ENCODE peak calls at places on chromosomes 6 and 20, in eight cellular contexts. A is AG09309, M is progenitor cell of endocrine pancreas, Q is HFFc6, H is GM10248, B is lower leg skin, X is HFF-Myc, G is adrenal gland. S is an unnamed sample.

GRCh38 chr6:82910394-82910793 is 155.2 kb downstream of the UBE3D start:
- DNase-seq in A (no peak), M (no peak), Q (no peak), H (no peak), B (no peak), X (no peak), G (no peak), S (no peak)

GRCh38 chr6:168039849-168040248 is 39.2 kb downstream of the FRMD1 start:
- DNase-seq in A (no peak), M (no peak), Q (no peak), H (no peak), B (no peak), X (no peak), G (no peak), S (no peak)

GRCh38 chr6:15870354-15871043 is 207.7 kb upstream of the DTNBP1 start:
- DNase-seq in A (no peak), M (no peak), Q (no peak), H (no peak), B (no peak), X (no peak), G (no peak), S (no peak)

GRCh38 chr20:2804921-2805681 is 4.7 kb upstream of the CPXM1 start:
- DNase-seq in A (no peak), M (no peak), Q (no peak), H (peak; percentile 18), B (no peak), X (no peak), G (no peak), S (no peak)

GRCh38 chr6:56483929-56484328 is 158.8 kb downstream of the DST start:
- DNase-seq in A (no peak), M (no peak), Q (peak; percentile 55), H (no peak), B (no peak), X (no peak), G (no peak), S (no peak)

GRCh38 chr20:64055893-64056638 is 6.6 kb upstream of the SOX18 start:
- DNase-seq in A (no peak), M (no peak), Q (no peak), H (peak; percentile 63), B (no peak), X (no peak), G (no peak), S (no peak)

GRCh38 chr20:24980321-24981053 is 12.1 kb downstream of the APMAP start:
- DNase-seq in A (no peak), M (no peak), Q (no peak), H (no peak), B (no peak), X (no peak), G (no peak), S (no peak)

GRCh38 chr6:14822689-14823088 is 423.2 kb upstream of the JARID2 start:
- DNase-seq in A (no peak), M (no peak), Q (no peak), H (no peak), B (no peak), X (no peak), G (no peak), S (no peak)

GRCh38 chr20:23530937-23531567 is 37.2 kb downstream of the CST9L start:
- DNase-seq in A (no peak), M (no peak), Q (no peak), H (no peak), B (no peak), X (no peak), G (no peak), S (no peak)

GRCh38 chr6:40972814-40973213 is 66.2 kb downstream of the UNC5CL start:
- DNase-seq in A (no peak), M (no peak), Q (no peak), H (no peak), B (no peak), X (no peak), G (no peak), S (no peak)

GRCh38 chr20:31608256-31608980 is 3.3 kb downstream of the ID1 start:
- DNase-seq in A (no peak), M (peak; percentile 98), Q (peak; percentile 45), H (no peak), B (peak; percentile 65), X (no peak), G (peak; percentile 45), S (no peak)

GRCh38 chr6:41373919-41374617 is 38.7 kb downstream of the NCR2 start:
- DNase-seq in A (no peak), M (no peak), Q (no peak), H (no peak), B (no peak), X (no peak), G (no peak), S (no peak)

GRCh38 chr6:15755555-15755954 is 92.7 kb upstream of the DTNBP1 start:
- DNase-seq in A (peak; percentile 62), M (no peak), Q (no peak), H (no peak), B (no peak), X (no peak), G (no peak), S (no peak)

DNA sequence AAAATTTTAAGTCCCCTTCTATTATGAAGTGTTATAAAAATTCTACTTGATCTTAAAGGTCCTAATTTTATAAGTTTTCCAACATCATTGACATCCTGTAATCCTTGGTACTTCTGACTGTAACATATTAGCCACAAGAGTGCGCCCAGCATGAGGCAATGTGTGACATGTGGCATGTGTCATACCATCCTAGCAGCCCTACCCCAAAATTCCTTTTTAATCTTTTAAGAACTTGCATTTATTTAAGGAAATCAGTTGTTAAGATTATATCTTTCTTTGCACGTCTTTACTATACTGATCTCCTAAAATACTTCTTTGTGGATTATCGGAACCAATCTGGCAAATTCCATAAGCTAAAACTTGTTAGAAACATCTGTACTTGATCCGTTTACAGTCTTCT is 167.1 kb upstream of the SLC24A3 start:
- DNase-seq in A (no peak), M (no peak), Q (no peak), H (no peak), B (no peak), X (no peak), G (no peak), S (no peak)
- TF ChIP-seq CTCF in A (no peak), M (no peak), Q (no peak), H (peak; percentile 9), B (no peak), X (no peak), G (no peak), S (no peak)

GRCh38 chr6:30747300-30747687 is 2.9 kb upstream of the IER3 start:
- DNase-seq in A (no peak), M (no peak), Q (no peak), H (no peak), B (no peak), X (no peak), G (no peak), S (no peak)
- TF ChIP-seq CTCF in A (no peak), M (no peak), Q (no peak), H (no peak), B (no peak), X (no peak), G (no peak), S (no peak)

GRCh38 chr6:108778421-108779186 is 69.6 kb upstream of the ARMC2 start:
- DNase-seq in A (no peak), M (no peak), Q (no peak), H (no peak), B (no peak), X (no peak), G (no peak), S (no peak)
- TF ChIP-seq CTCF in A (no peak), M (no peak), Q (no peak), H (no peak), B (no peak), X (no peak), G (no peak), S (no peak)

DNA sequence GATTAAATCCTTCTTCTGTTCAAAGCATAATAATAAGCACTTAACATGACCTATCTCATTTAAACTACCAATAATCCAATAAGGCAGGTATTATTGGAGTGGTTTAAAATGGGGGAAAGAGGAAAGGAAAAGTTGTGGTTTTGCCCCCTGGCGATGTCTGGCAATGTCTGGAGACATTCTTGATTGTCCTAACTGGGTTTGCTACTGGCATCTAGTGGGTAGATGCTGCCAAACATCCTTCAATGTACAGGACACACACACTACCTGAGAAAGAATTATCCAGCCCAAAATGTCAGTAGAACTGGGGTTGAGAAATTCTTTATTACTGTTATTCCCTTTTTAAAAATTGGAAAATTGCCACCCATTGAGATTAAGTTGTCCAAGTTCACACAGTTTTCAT is 25.2 kb upstream of the SRSF6 start:
- DNase-seq in A (no peak), M (no peak), Q (no peak), H (no peak), B (no peak), X (no peak), G (no peak), S (no peak)
- TF ChIP-seq CTCF in A (no peak), M (no peak), Q (peak; percentile 33), H (no peak), B (no peak), X (no peak), G (no peak), S (no peak)